ENCODE peak calls at places on chromosomes 7 and 10, in six cellular contexts. F is fibroblast of lung, E is OCI-LY7, K is mammary epithelial cell, W is SK-N-SH, L is IMR-90. D is an unnamed sample.

GRCh38 chr7:897771-898376 is 21.5 kb downstream of the GET4 start:
- DNase-seq in E (no peak), L (no peak), K (no peak), F (no peak), W (peak; percentile 85), D (no peak)

GRCh38 chr7:2325028-2325625 is 10.9 kb upstream of the SNX8 start:
- DNase-seq in W (no peak), F (no peak), K (no peak), L (no peak), E (no peak), D (no peak)

GRCh38 chr7:148563583-148564274 is 26.8 kb upstream of the C7orf33 start:
- DNase-seq in K (no peak), F (no peak), L (no peak), E (no peak), W (no peak), D (no peak)

GRCh38 chr10:52215745-52216361 is 98.2 kb upstream of the DKK1 start:
- DNase-seq in K (peak; percentile 57), E (peak; percentile 68), W (peak; percentile 32), F (peak; percentile 52), L (peak; percentile 81), D (no peak)

GRCh38 chr7:12862146-12862545 is 174.7 kb downstream of the ARL4A start:
- DNase-seq in F (no peak), L (no peak), W (no peak), E (no peak), K (no peak), D (no peak)

GRCh38 chr10:75468612-75469011 is 37.2 kb downstream of the LRMDA start:
- DNase-seq in E (no peak), K (no peak), F (peak; percentile 23), L (no peak), W (no peak), D (no peak)

GRCh38 chr7:129041142-129041928 is 13.6 kb downstream of the TNPO3 start:
- DNase-seq in W (no peak), L (no peak), K (no peak), E (peak; percentile 56), F (peak; percentile 2), D (no peak)

GRCh38 chr10:102152545-102152890 is 329 bp downstream of the NOLC1 start:
- DNase-seq in W (no peak), K (no peak), F (peak; percentile 24), L (peak; percentile 14), E (peak; percentile 47), D (no peak)

GRCh38 chr7:96410440-96410839 is 88.5 kb upstream of the SLC25A13 start:
- DNase-seq in K (no peak), E (no peak), L (no peak), F (no peak), W (no peak), D (no peak)

GRCh38 chr7:17084166-17084475 is 202.3 kb upstream of the AGR3 start:
- DNase-seq in F (no peak), K (no peak), E (no peak), L (no peak), W (no peak), D (no peak)

GRCh38 chr7:89085580-89085979 is 290.0 kb upstream of the TEX47 start:
- DNase-seq in F (no peak), E (no peak), K (no peak), L (no peak), W (peak; percentile 6), D (no peak)

GRCh38 chr7:134886353-134887057 is 99.8 kb upstream of the AGBL3 start:
- DNase-seq in W (no peak), F (peak; percentile 90), L (peak; percentile 80), E (no peak), K (peak; percentile 38), D (no peak)

GRCh38 chr10:102726274-102726673 is 11.8 kb downstream of the SFXN2 start:
- DNase-seq in E (no peak), W (no peak), F (no peak), L (no peak), K (no peak), D (no peak)

GRCh38 chr10:33496096-33496495 is 161.6 kb upstream of the NRP1 start:
- DNase-seq in K (no peak), E (no peak), F (no peak), L (no peak), W (no peak), D (no peak)

GRCh38 chr10:127196955-127197432 is 603 bp upstream of the INSYN2A start:
- DNase-seq in L (no peak), E (no peak), F (no peak), W (no peak), K (no peak), D (no peak)

GRCh38 chr10:30248728-30249127 is 100.3 kb downstream of the MTPAP start:
- DNase-seq in W (no peak), E (no peak), K (no peak), L (no peak), F (no peak), D (no peak)

GRCh38 chr7:25253714-25254113 is 25.4 kb upstream of the NPVF start:
- DNase-seq in W (no peak), E (no peak), L (no peak), K (no peak), F (no peak), D (no peak)

GRCh38 chr7:76191783-76192240 is 9.9 kb upstream of the SRRM3 start:
- DNase-seq in F (peak; percentile 45), E (peak; percentile 24), W (peak; percentile 72), K (peak; percentile 32), L (peak; percentile 49), D (peak; percentile 79)

GRCh38 chr7:117155694-117156093 is 167.2 kb downstream of the WNT2 start:
- DNase-seq in W (no peak), E (no peak), L (no peak), F (no peak), K (no peak), D (no peak)

GRCh38 chr10:63588436-63589180 is 67.4 kb downstream of the REEP3 start:
- DNase-seq in W (no peak), L (peak; percentile 39), K (peak; percentile 25), F (peak; percentile 22), E (no peak), D (no peak)

GRCh38 chr10:32028710-32029109 is 27.5 kb downstream of the KIF5B start:
- DNase-seq in K (no peak), W (no peak), E (no peak), L (no peak), F (no peak), D (no peak)

GRCh38 chr7:104553074-104553473 is 224.7 kb downstream of the LHFPL3 start:
- DNase-seq in L (no peak), W (no peak), E (no peak), F (no peak), K (no peak), D (no peak)

GRCh38 chr10:37734971-37735370 is 122.4 kb downstream of the ZNF248 start:
- DNase-seq in L (peak; percentile 12), F (peak; percentile 2), W (no peak), E (no peak), K (peak; percentile 23), D (no peak)

GRCh38 chr10:29386347-29386999 is 97.6 kb downstream of the LYZL1 start:
- DNase-seq in E (peak; percentile 35), K (peak; percentile 11), L (peak; percentile 33), F (peak; percentile 53), W (peak; percentile 56), D (no peak)

GRCh38 chr10:68305889-68306288 is 26.0 kb upstream of the HNRNPH3 start:
- DNase-seq in L (no peak), K (no peak), E (no peak), F (no peak), W (no peak), D (no peak)

GRCh38 chr10:88456730-88457129 is 126.4 kb downstream of the RNLS start:
- DNase-seq in F (peak; percentile 78), K (no peak), W (no peak), E (no peak), L (peak; percentile 62), D (no peak)

GRCh38 chr10:31932838-31933237 is 4.2 kb upstream of the ARHGAP12 start:
- DNase-seq in F (no peak), L (no peak), K (peak; percentile 44), E (no peak), W (no peak), D (no peak)

DNA sequence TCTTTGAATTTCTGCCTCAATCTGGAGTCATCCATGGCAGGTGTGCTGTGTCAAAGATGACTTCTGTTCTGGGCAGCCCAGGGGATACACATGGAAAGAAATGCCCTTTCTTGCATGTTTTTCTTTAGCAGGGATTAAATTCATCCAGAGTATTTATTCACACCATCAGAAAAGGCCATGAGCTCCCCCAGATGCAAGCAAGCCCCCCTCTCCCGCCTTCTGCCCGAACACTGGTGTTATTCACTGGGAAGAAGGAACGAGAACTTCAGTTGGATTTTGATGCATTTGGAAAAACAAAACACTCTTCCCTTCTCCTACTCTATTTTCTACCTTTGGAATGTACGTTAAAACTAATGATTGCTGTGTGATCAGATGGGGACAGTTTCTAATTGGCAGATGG is 1.4 kb downstream of the PLPP4 start:
- DNase-seq in F (no peak), K (no peak), L (no peak), W (no peak), E (no peak), D (no peak)
- H3K4me2 ChIP-seq in F (no peak overlapping the region), K (no peak overlapping the region), L (no peak overlapping the region), W (peak overlapping the region; percentile 96), E (no peak overlapping the region), D (no peak overlapping the region)

DNA sequence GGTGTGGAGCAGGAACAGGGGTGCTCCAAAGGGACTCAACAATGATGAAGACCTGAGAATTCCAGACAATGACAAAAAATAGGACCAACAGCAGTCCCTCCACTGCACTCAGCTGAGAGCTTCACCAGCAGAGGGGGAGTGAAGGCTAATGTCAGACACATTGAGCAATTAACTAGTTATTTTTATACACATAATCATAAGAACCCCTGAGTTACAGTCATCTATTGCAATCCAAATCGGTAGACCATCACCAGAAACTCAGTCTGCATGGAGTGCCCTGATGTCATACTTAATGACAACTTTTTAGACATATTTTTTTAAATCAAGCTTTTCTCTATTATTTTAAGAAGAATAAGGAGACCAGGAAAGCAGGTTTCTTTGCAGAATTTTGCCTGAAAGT is 30.6 kb upstream of the IKZF1 start:
- DNase-seq in K (no peak), L (no peak), E (no peak), F (no peak), W (no peak), D (no peak)
- H3K4me2 ChIP-seq in K (no peak overlapping the region), L (no peak overlapping the region), E (peak overlapping the region; percentile 34), F (no peak overlapping the region), W (no peak overlapping the region), D (no peak overlapping the region)

GRCh38 chr7:20053334-20054104 is 163.7 kb downstream of the MACC1 start:
- DNase-seq in L (no peak), W (no peak), K (no peak), F (no peak), E (no peak), D (no peak)
- H3K4me2 ChIP-seq in L (no peak overlapping the region), W (no peak overlapping the region), K (no peak overlapping the region), F (no peak overlapping the region), E (no peak overlapping the region), D (peak overlapping the region; percentile 24)

GRCh38 chr10:35409808-35410207 is 73.5 kb downstream of the CCNY start:
- DNase-seq in L (no peak), K (no peak), E (no peak), F (no peak), W (no peak), D (no peak)

GRCh38 chr10:35412900-35413491 is 76.7 kb downstream of the CCNY start:
- DNase-seq in K (peak; percentile 70), W (no peak), F (peak; percentile 90), L (peak; percentile 61), E (no peak), D (no peak)

GRCh38 chr10:35413985-35414861 is 77.9 kb downstream of the CCNY start:
- DNase-seq in W (no peak), K (peak; percentile 42), F (peak; percentile 73), L (peak; percentile 54), E (no peak), D (no peak)

GRCh38 chr10:35412336-35412735 is 76.0 kb downstream of the CCNY start:
- DNase-seq in K (no peak), W (no peak), F (peak; percentile 63), E (no peak), L (peak; percentile 28), D (no peak)

GRCh38 chr10:35409094-35409582 is 72.8 kb downstream of the CCNY start:
- DNase-seq in W (peak; percentile 58), F (peak; percentile 92), E (no peak), L (peak; percentile 90), K (peak; percentile 84), D (no peak)
- H3K4me2 ChIP-seq in W (peak overlapping the region; percentile 34), F (peak overlapping the region; percentile 23), E (no peak overlapping the region), L (peak overlapping the region; percentile 15), K (no peak overlapping the region), D (no peak overlapping the region)

D was measured in H9.